ENCODE peak calls at places on chromosomes 6 and 20, in ten cellular contexts. K, P, F, N, T, U, A, W, H and J are unnamed samples.
A peak's percentile ranks its signal among the peaks of the same experiment; 100 is the strongest.

GRCh38 chr6:66538548-66539135 is 831.6 kb upstream of the EYS start:
- DNase-seq in K (no peak), P (no peak), A (no peak), N (no peak), W (no peak), U (no peak), H (no peak), F (no peak), T (no peak), J (no peak)

GRCh38 chr6:22657341-22657985 is 88.1 kb downstream of the HDGFL1 start:
- DNase-seq in P (no peak), H (peak; percentile 48), U (no peak), T (peak; percentile 21), N (no peak), A (no peak), F (peak; percentile 6), K (no peak), W (no peak), J (no peak)

GRCh38 chr6:1313755-1314503 is 2.0 kb downstream of the FOXQ1 start:
- DNase-seq in T (no peak), F (peak; percentile 63), K (no peak), W (no peak), A (peak; percentile 87), N (no peak), H (no peak), U (no peak), P (peak; percentile 87), J (no peak)

GRCh38 chr6:121652223-121652622 is 216.8 kb downstream of the GJA1 start:
- DNase-seq in U (no peak), T (no peak), P (no peak), F (no peak), W (no peak), K (no peak), H (no peak), A (no peak), N (no peak), J (no peak)

GRCh38 chr6:56374841-56375369 is 127.5 kb upstream of the COL21A1 start:
- DNase-seq in W (no peak), F (peak; percentile 42), P (no peak), N (no peak), K (peak; percentile 65), A (no peak), U (no peak), H (no peak), T (peak; percentile 67), J (no peak)

GRCh38 chr6:165055231-165055630 is 254.2 kb downstream of the C6orf118 start:
- DNase-seq in K (no peak), T (peak; percentile 1), W (no peak), H (no peak), A (peak; percentile 11), P (no peak), N (no peak), U (no peak), F (no peak), J (no peak)

GRCh38 chr6:163719028-163719742 is 304.7 kb downstream of the QKI start:
- DNase-seq in P (no peak), W (no peak), K (no peak), T (no peak), A (no peak), H (no peak), F (no peak), N (no peak), U (no peak), J (no peak)

GRCh38 chr20:25204550-25205276 is 9.2 kb downstream of the ENTPD6 start:
- DNase-seq in K (no peak), H (peak; percentile 79), A (no peak), F (no peak), U (peak; percentile 74), W (no peak), P (no peak), T (no peak), N (no peak), J (no peak)

GRCh38 chr6:5695260-5696245 is 311.2 kb downstream of the NRN1 start:
- DNase-seq in A (no peak), N (no peak), K (peak; percentile 79), H (no peak), F (no peak), P (no peak), W (no peak), T (peak; percentile 51), U (peak; percentile 42), J (no peak)

GRCh38 chr6:9116026-9116425 is 680.7 kb upstream of the SLC35B3 start:
- DNase-seq in H (no peak), F (no peak), A (no peak), K (peak; percentile 79), N (no peak), W (no peak), T (peak; percentile 23), P (peak; percentile 19), U (no peak), J (no peak)

DNA sequence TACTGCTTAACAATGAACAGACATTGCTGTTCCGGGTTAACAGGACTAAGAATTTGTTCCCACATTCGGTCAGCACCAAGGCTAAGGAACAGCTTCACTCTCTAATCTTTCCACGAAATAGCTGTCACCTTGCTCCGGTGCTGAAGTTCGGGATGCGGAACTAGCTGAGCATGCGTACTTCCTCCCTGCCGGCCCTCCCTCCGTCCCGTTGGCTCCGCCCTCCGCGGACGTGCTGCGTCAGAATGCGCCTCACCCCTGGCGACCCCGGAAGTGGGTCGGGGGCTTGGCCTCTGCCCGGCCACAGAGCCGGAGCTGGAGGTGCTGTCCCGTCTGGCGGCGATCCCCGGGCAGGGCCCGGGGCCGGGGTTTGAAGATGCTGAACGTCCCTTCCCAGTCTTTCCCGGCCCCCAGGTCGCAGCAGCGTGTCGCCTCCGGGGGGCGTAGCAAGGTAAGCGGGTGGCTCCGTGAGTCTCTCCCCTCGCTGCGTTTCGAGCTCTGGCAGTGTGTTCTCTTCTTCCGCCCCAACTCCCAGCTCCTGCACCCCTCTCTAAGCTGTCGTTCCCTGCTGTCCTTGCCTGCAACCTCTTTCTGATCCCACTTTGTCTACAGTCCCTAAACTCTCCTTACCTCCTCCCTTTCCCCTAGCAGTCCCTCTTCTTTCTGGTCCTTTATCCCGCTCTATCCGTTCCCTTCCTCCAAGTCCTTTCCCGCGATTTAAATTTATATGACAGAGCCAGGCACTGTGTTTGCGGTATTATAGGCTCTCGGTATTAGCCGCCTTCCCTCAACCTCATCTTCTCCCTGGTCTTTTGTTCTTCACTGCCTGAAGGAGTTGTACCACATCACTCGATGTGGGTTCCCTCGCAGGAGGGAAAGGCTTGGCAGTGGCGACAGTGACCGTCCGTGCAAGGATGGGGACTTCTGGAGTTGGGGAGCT is at the start of gene CYB5R4:
- DNase-seq in W (peak; percentile 85), N (peak; percentile 96), H (peak; percentile 91), T (peak; percentile 97), A (peak; percentile 98), K (peak; percentile 96), P (peak; percentile 99), U (peak; percentile 97), F (peak; percentile 96), J (peak; percentile 85)
- TF ChIP-seq CTCF in W (peak; percentile 52), N (no peak), H (no peak), T (peak; percentile 63), A (peak; percentile 46), K (peak; percentile 43), P (no peak), U (peak; percentile 33), F (no peak), J (peak; percentile 35)

DNA sequence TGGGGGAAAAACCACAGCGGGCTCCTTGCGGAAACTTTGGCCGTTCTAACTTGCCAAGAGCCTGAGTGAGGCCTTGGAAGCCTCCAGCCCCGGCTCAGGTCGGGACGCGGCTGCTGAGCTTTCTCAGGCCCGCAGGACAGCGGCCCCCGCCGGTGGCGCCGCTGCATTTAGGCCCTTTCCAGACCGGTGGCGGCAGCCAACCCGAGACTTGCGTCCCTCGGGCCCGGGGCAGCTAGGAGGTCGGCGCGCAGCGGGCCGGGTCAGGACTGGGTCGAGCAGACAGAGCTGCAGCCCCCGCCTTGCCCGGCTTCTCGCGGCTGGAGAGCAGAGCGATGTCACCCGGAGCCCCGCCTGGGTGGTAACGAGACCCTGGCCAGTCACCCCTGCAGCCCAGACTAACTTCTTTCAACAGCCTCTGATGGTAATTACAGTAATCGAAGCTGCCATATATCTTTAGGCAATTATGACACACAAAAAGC is 2.7 kb downstream of the NR2E1 start:
- DNase-seq in F (peak; percentile 16), W (no peak), K (no peak), U (no peak), N (no peak), A (peak; percentile 66), H (no peak), P (peak; percentile 89), T (peak; percentile 28), J (no peak)
- H3K4me1 ChIP-seq in F (peaks cover 43% of the 10 kb centered on the region), W (peaks cover 43% of the 10 kb centered on the region), K (no peaks in the 10 kb centered on the region), U (peaks cover 52% of the 10 kb centered on the region), N (peaks cover 7% of the 10 kb centered on the region), A (peaks cover 50% of the 10 kb centered on the region), H (peaks cover 37% of the 10 kb centered on the region), P (peaks cover 16% of the 10 kb centered on the region), T (peaks cover 14% of the 10 kb centered on the region), J (peaks cover 26% of the 10 kb centered on the region)

DNA sequence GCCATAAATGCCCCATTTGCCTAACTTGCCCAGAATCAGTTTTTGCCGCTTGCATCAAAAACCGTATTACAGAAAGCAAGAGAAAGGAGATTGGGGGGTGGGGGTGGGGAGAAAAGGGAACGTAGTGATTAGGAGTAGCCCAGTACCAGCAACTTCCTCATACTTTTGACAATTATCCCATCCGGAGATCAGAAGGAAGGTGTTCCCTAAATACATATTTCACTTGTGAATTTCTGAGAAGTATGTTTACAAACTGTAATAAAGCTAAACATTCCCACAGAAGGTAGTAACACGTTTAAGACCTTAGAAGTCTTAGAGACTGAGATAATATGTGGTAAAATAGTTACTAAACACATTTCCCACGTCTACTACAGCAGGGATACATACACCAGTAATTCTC is 14.5 kb downstream of the PREP start:
- DNase-seq in F (no peak), A (no peak), N (no peak), H (no peak), U (no peak), W (no peak), K (no peak), P (no peak), T (no peak), J (no peak)
- H3K27ac ChIP-seq in F (no peak overlapping the region), A (peak overlapping the region; percentile 66), N (no peak overlapping the region), H (no peak overlapping the region), U (no peak overlapping the region), W (no peak overlapping the region), K (no peak overlapping the region), P (no peak overlapping the region), T (no peak overlapping the region), J (no peak overlapping the region)

DNA sequence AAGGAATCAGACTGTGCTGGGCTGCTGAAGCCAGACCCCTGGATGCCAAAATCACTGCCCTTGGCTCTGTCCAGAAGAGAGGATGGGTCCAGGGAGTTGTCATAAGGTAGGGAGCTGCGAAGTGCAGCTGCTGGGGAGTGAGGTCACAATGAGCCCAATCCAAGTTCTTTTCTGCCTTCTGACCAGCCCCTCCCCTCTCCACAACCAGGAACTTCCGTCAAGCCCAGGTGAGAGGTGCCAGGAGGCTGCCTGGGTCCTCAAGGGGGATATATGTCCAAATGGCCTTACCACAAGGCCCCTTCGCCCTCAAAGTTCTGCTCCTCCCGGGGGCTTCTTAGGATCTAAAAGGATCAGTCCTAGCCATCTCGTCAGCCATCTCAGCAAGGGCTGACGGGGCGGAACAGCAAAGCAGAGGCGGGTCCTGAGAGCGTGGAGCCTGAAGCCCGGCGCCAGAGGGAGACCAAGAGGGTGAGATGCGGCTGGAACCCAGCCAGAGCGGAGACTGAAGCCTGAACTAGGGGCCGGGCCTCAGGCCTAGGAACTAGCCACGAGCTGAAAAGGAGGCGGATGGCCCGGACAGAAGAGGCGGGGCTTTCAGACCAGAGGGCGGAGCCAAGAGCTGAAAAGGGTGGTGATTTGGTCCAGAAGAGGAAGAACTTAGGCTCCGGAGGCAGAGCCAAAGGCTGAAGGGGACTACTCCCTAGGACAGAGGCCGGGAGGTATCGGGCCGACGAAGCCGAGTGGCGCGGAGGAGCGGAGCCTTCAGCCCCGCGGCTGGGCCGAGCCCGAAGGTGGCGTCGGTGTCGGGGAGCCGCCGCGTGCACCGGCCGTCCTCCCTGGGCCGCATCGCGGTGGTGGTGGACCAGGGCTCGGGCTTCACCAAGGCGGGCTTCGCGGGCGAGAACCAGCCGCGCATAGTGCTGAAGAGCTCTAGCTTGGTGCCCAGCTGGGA is at the start of gene ACTL10:
- DNase-seq in T (peak; percentile 99), H (peak; percentile 96), U (peak; percentile 99), N (peak; percentile 98), F (peak; percentile 99), W (peak; percentile 85), K (peak; percentile 96), P (peak; percentile 98), A (peak; percentile 92), J (peak; percentile 95)
- TF ChIP-seq CTCF in T (peak; percentile 41), H (no peak), U (no peak), N (no peak), F (no peak), W (peak; percentile 26), K (peak; percentile 53), P (peak; percentile 36), A (no peak), J (peak; percentile 25)